ENCODE peak calls at places on chromosomes 7 and 10, in five cellular contexts. W, F, S, G and O are unnamed samples.

GRCh38 chr7:107147464-107148214 is 21.2 kb upstream of the HBP1 start:
- DNase-seq in S (peak; percentile 47), G (no peak), W (peak; percentile 23), F (no peak), O (peak; percentile 18)

GRCh38 chr7:33888206-33888605 is 17.1 kb upstream of the BMPER start:
- DNase-seq in F (no peak), W (no peak), G (no peak), S (no peak), O (no peak)

GRCh38 chr7:124930655-124931597 is 1.3 kb upstream of the POT1 start:
- DNase-seq in W (no peak), S (no peak), G (no peak), F (no peak), O (no peak)

GRCh38 chr10:9437131-9437530 is 1382.6 kb downstream of the GATA3 start:
- DNase-seq in W (no peak), F (peak; percentile 1), G (no peak), S (peak; percentile 1), O (no peak)

GRCh38 chr10:127440371-127440770 is 108.7 kb upstream of the NPS start:
- DNase-seq in F (no peak), G (no peak), W (no peak), S (no peak), O (no peak)

GRCh38 chr10:13815766-13816165 is 229.0 kb downstream of the PRPF18 start:
- DNase-seq in W (no peak), G (no peak), S (peak; percentile 82), F (peak; percentile 46), O (no peak)

GRCh38 chr10:117222552-117223412 is 18.1 kb upstream of the SLC18A2 start:
- DNase-seq in S (no peak), G (no peak), F (no peak), W (no peak), O (no peak)

GRCh38 chr7:124698964-124699363 is 66.6 kb downstream of the GPR37 start:
- DNase-seq in S (no peak), G (no peak), F (no peak), W (no peak), O (no peak)

GRCh38 chr10:114166053-114166452 is 8.0 kb downstream of the CCDC186 start:
- DNase-seq in F (no peak), G (no peak), W (no peak), S (no peak), O (no peak)

GRCh38 chr7:72805526-72806494 is 22.2 kb downstream of the TYW1B start:
- DNase-seq in G (no peak), S (peak; percentile 82), F (no peak), W (no peak), O (peak; percentile 24)

GRCh38 chr10:58480321-58480720 is 32.4 kb upstream of the BICC1 start:
- DNase-seq in W (no peak), G (no peak), S (no peak), F (no peak), O (no peak)

GRCh38 chr10:96676272-96677112 is 43.8 kb downstream of the PIK3AP1 start:
- DNase-seq in S (no peak), W (no peak), G (no peak), F (no peak), O (peak; percentile 30)

GRCh38 chr7:16345979-16346958 is 75.1 kb downstream of the CRPPA start:
- DNase-seq in S (peak; percentile 58), G (no peak), W (no peak), F (peak; percentile 28), O (no peak)

GRCh38 chr10:89431977-89432376 is 17.6 kb downstream of the IFIT5 start:
- DNase-seq in F (peak; percentile 17), S (peak; percentile 66), W (no peak), G (no peak), O (peak; percentile 10)

GRCh38 chr7:101957733-101958525 is 140.5 kb downstream of the CUX1 start:
- DNase-seq in W (no peak), G (no peak), S (no peak), F (no peak), O (no peak)

GRCh38 chr7:151346180-151346769 is 4.7 kb downstream of the NUB1 start:
- DNase-seq in F (no peak), W (no peak), S (no peak), G (no peak), O (no peak)

GRCh38 chr7:37942934-37943610 is 22.6 kb downstream of the EPDR1 start:
- DNase-seq in F (peak; percentile 37), W (peak; percentile 46), G (no peak), S (no peak), O (peak; percentile 100)